ENCODE peak calls at places on chromosomes 16 and 17, in seven cellular contexts. R, C, I, Z, S, T and E are unnamed samples.

GRCh38 chr17:14361945-14362508 is 61.1 kb downstream of the HS3ST3B1 start:
- DNase-seq in Z (no peak), I (no peak), S (no peak), C (no peak), T (peak), R (no peak), E (no peak)

GRCh38 chr17:78873519-78874340 is 29.3 kb downstream of the CEP295NL start:
- DNase-seq in S (no peak), R (no peak), C (no peak), I (no peak), Z (peak), T (no peak), E (no peak)

GRCh38 chr17:55157165-55157564 is 107.6 kb upstream of the HLF start:
- DNase-seq in S (no peak), Z (peak), R (no peak), T (no peak), C (no peak), I (no peak), E (peak)

GRCh38 chr16:80691111-80691761 is 113.2 kb downstream of the CDYL2 start:
- DNase-seq in S (no peak), C (no peak), Z (peak), R (no peak), T (no peak), I (no peak), E (no peak)

GRCh38 chr16:85528528-85529387 is 84.4 kb upstream of the GSE1 start:
- DNase-seq in I (no peak), T (no peak), R (no peak), C (no peak), Z (no peak), S (no peak), E (no peak)

GRCh38 chr17:73639322-73639721 is 4.9 kb downstream of the SDK2 start:
- DNase-seq in S (no peak), R (no peak), Z (no peak), T (no peak), C (peak), I (no peak), E (no peak)

GRCh38 chr16:46555981-46556380 is 65.2 kb downstream of the SHCBP1 start:
- DNase-seq in Z (peak), R (no peak), S (no peak), T (no peak), C (no peak), I (no peak), E (no peak)

GRCh38 chr16:17336501-17336900 is 134.3 kb downstream of the XYLT1 start:
- DNase-seq in R (no peak), S (no peak), I (no peak), T (no peak), Z (no peak), C (no peak), E (no peak)

GRCh38 chr17:70613681-70614080 is 444.3 kb downstream of the KCNJ2 start:
- DNase-seq in C (no peak), S (no peak), R (no peak), T (peak), Z (no peak), I (no peak), E (peak)

GRCh38 chr16:4767872-4768548 is 1.0 kb upstream of the ZNF500 start:
- DNase-seq in Z (peak), T (peak), R (no peak), S (no peak), C (no peak), I (no peak), E (peak)

GRCh38 chr17:8125196-8125946 is 1.5 kb upstream of the HES7 start:
- DNase-seq in I (peak), T (peak), S (no peak), Z (peak), R (peak), C (peak), E (peak)

GRCh38 chr16:87318158-87318644 is 1.0 kb upstream of the C16orf95 start:
- DNase-seq in R (peak), I (no peak), Z (peak), T (no peak), S (no peak), C (no peak), E (peak)

GRCh38 chr16:16042076-16042475 is 92.7 kb downstream of the ABCC1 start:
- DNase-seq in S (no peak), C (no peak), T (no peak), I (no peak), Z (peak), R (no peak), E (peak)

GRCh38 chr17:28474035-28474640 is 694 bp downstream of the SLC13A2 start:
- DNase-seq in S (no peak), R (no peak), C (peak), Z (no peak), I (no peak), T (no peak), E (no peak)

GRCh38 chr17:39963826-39964225 is 1.0 kb downstream of the GSDMA start:
- DNase-seq in Z (no peak), I (no peak), S (no peak), T (no peak), R (no peak), C (no peak), E (no peak)

GRCh38 chr16:57239089-57239488 is 6.0 kb upstream of the ARL2BP start:
- DNase-seq in Z (no peak), R (no peak), T (no peak), C (no peak), S (no peak), I (no peak), E (no peak)

GRCh38 chr16:84854759-84855158 is 35.0 kb downstream of the CRISPLD2 start:
- DNase-seq in T (no peak), I (no peak), S (no peak), Z (peak), C (no peak), R (no peak), E (peak)

GRCh38 chr16:13307255-13307654 is 405.9 kb downstream of the SHISA9 start:
- DNase-seq in R (peak), I (no peak), C (no peak), T (no peak), Z (no peak), S (no peak), E (peak)

GRCh38 chr16:19837331-19837943 is 47.2 kb downstream of the GPRC5B start:
- DNase-seq in I (peak), Z (no peak), C (no peak), T (no peak), R (no peak), S (no peak), E (no peak)

GRCh38 chr17:73616120-73616872 is 27.9 kb downstream of the SDK2 start:
- DNase-seq in C (no peak), R (no peak), S (no peak), T (no peak), I (no peak), Z (no peak), E (peak)

GRCh38 chr17:49506282-49506681 is 11.2 kb downstream of the NGFR start:
- DNase-seq in C (no peak), T (no peak), S (no peak), R (no peak), I (no peak), Z (no peak), E (no peak)

GRCh38 chr17:15392326-15392739 is 50.9 kb upstream of the TEKT3 start:
- DNase-seq in Z (peak), C (no peak), T (no peak), I (no peak), R (no peak), S (no peak), E (peak)

DNA sequence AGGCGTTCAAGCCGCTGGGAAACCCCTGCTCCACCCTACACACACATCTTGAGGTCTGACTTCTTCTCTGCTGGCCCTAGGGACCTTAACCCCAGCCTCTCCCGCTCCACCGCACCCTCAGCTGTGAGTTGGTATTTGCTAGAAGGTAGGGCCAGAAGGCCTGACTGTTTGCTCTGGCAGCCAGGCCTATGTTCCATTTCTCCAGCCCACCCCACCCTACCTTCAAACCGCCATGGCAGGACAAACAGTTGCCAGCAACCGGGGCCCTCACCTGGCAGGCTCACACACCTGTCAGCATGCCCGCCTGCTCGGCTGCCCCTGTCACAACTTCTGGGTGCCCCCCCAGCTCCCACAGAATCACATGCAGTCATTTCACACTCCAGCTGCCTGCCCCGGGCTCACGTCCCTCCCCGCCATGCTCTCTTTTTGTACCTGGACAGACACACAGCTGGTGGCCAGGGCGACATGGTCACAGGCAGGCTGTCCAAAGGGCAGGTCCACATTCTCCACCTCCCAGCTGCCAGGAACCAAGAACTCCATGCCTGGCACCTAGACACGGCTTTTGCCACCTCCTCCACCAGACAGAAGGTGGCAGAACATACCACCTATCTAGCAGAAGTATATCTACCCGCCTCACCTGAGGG is 2.6 kb upstream of the ATP2A3 start:
- DNase-seq in T (no peak), R (no peak), C (no peak), Z (no peak), S (no peak), I (no peak), E (no peak)
- H4K8ac ChIP-seq in T (no peak), R (no peak), C (no peak), Z (no peak), S (no peak), I (no peak), E (no peak)

GRCh38 chr16:68128577-68129305 is 43.6 kb downstream of the NFATC3 start:
- DNase-seq in R (peak), T (no peak), C (no peak), Z (peak), I (peak), S (no peak), E (peak)
- H2BK5ac ChIP-seq in R (no peak), T (no peak), C (no peak), Z (no peak), I (no peak), S (no peak), E (no peak)

DNA sequence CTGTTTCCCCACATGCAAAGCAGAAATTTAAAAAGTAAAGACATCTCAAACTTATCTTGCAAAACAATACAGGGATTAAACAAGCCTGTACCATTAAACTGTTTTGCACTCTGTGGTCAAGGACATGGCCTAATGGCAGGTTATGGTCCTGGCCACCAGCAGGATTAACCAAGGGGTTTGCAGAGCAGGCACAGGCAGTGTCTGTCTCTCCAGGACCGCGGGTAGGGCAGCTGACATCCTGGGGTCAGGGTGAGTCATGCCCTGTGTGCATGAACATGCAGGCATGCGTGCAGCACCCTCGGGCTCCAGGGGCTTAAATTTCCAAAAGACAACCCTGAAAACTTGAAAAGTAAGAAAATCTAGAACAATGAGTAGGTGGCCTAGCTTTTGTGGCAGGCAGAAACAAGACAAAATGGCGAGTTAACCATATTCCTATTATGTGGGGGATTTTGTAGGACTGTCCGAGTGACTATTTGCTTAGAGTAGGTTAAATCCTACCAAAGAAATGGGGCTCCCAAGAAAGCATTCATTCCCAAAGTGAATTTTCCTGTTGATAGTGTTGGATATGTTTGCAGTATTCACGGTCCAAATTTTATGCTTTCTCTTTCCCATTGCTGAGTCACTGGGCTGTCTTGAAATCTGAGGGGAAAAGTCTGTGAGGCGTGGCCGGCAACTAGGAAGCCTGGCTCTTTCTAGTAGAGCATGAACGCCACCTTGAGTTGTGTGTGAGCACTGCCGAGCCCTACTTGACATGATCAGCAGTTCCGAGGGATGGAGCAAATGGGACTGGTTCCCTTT is 158.4 kb upstream of the FAM20A start:
- DNase-seq in I (peak), T (peak), S (peak), R (peak), C (peak), Z (peak), E (peak)
- H4K8ac ChIP-seq in I (no peak), T (no peak), S (no peak), R (no peak), C (no peak), Z (peak), E (peak)

DNA sequence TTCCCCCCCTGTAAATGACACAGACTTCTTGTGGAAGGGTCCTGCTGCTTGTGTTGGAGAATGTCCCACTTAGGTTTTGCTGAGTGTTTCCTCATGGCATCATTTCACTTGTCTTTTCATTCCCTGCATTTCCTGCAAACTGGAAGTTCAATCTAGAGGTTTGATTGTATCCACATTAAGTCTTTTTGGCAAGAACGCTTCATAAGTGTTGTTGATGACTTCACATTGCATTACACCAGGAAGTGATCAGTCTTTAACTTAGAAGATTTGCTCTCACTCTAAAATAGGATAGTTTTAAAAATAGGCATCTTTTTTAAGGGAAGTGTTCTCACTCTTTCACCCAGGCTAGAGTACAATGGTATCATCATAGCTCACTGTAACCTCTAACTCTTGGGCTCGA is 67.2 kb downstream of the RPTOR start:
- DNase-seq in R (no peak), T (no peak), I (no peak), C (no peak), Z (no peak), S (no peak), E (no peak)
- H2BK5ac ChIP-seq in R (no peak), T (no peak), I (no peak), C (no peak), Z (no peak), S (no peak), E (no peak)

GRCh38 chr17:4968916-4969550 is 1.4 kb upstream of the SPAG7 start:
- DNase-seq in Z (peak), C (no peak), T (peak), I (no peak), S (no peak), R (peak), E (peak)

GRCh38 chr17:4968166-4968915 is 724 bp upstream of the SPAG7 start:
- DNase-seq in S (no peak), T (no peak), R (peak), C (peak), I (no peak), Z (no peak), E (peak)

GRCh38 chr17:4967539-4968165 is at the start of gene SPAG7:
- DNase-seq in R (peak), Z (peak), I (peak), C (peak), T (peak), S (peak), E (peak)

GRCh38 chr17:4965311-4965986 is 2.2 kb downstream of the SPAG7 start:
- DNase-seq in I (no peak), Z (no peak), S (no peak), T (peak), R (no peak), C (no peak), E (no peak)

DNA sequence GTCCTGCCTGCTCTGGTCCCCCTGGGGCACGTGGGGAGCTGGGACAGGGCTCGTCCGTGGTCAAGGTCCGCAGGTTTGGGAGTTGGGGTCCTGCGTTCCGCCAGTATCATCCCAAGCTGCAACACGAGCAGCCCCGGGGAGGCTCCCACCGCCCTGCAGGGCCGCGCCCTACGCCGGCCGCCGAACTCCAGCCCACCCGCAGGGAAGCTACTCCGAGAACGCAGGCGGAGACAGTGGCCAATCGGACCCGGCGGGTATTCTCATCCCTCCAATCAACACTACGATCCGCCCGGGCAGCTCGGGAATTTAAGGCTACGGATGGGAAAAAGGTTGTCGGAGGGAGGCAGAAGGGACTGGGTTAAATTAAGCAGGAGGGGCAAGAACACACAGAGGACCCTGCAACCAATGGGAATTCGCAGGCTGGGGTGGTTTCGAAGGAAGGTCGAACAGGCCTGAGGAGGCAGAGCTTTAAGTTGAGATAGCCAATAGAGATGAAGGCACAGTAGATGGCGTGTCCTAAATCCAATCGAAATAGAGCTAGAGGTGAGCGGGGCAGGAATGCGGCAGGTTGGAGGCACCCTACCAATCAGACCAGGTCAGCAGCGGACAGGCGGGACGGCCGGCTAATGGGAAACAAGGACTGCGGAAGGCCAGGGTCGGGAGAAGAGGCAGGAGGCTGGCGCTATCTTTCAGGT is 626 bp downstream of the SPAG7 start:
- DNase-seq in R (peak), C (peak), Z (peak), I (peak), S (peak), T (peak), E (peak)
- H4K8ac ChIP-seq in R (no peak), C (no peak), Z (peak), I (no peak), S (peak), T (peak), E (peak)

DNA sequence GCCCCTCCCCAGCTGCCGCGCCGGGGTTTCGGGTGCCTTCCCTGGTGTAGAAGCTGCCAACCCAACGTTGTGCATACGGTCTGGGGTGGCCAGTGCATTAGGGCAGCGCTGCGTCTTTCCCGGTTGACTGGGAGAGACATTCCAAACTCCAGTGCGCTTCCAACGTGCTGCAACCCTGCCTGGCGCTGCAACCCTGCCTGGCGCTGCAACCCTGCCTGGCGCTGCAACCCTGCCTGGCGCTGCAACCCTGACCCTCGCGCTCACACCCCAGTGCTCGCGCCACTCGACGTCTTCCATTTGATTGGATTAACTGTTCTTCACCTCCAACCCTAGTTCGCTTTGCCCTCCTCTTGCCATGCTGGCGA is 488 bp upstream of the HAP1 start:
- DNase-seq in R (no peak), T (no peak), I (no peak), S (no peak), C (no peak), Z (peak), E (no peak)
- H2BK5ac ChIP-seq in R (no peak), T (no peak), I (no peak), S (peak), C (no peak), Z (no peak), E (no peak)

GRCh38 chr17:57020208-57020607 is 42.3 kb downstream of the SCPEP1 start:
- DNase-seq in Z (no peak), T (no peak), R (no peak), I (no peak), C (no peak), S (no peak), E (no peak)

GRCh38 chr17:57017625-57018024 is 39.7 kb downstream of the SCPEP1 start:
- DNase-seq in Z (no peak), S (no peak), I (no peak), C (no peak), R (no peak), T (no peak), E (no peak)

GRCh38 chr17:57016066-57016763 is 38.3 kb downstream of the SCPEP1 start:
- DNase-seq in I (no peak), R (no peak), C (peak), Z (no peak), T (no peak), S (peak), E (no peak)

GRCh38 chr17:57021226-57021940 is 43.5 kb downstream of the SCPEP1 start:
- DNase-seq in I (no peak), C (no peak), R (no peak), T (peak), S (no peak), Z (no peak), E (no peak)

DNA sequence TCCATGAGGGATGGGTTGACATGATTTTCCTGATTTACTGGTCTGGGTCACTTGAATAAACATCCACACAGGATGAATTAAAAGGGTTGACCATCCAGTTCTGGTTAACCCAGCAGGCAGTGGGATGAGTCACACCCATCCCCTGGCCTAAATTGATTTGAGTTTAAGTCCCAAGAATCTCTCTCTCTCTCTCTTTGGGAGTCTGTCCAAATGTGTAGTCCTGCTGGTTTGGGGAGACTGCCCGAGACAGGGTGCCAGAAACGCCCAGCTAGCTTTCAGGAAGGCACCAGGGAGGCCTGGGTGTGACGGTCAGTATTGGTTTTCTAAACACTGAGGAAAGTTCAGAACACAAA is 38.8 kb downstream of the SCPEP1 start:
- DNase-seq in R (peak), S (no peak), I (no peak), C (no peak), Z (peak), T (no peak), E (peak)
- H4K8ac ChIP-seq in R (no peak), S (no peak), I (no peak), C (no peak), Z (no peak), T (no peak), E (no peak)